ENCODE peak calls at places on chromosomes 1 and 21, in four cellular contexts. L is cardiac fibroblast, C is T-helper 2 cell, T is HT1080. A is an unnamed sample.

GRCh38 chr21:45255381-45256020 is 32.2 kb downstream of the POFUT2 start:
- DNase-seq in L (no peak), C (peak; percentile 39), T (no peak), A (no peak)

GRCh38 chr1:234400773-234401172 is 27.5 kb downstream of the COA6 start:
- DNase-seq in L (peak; percentile 4), C (peak; percentile 70), T (no peak), A (no peak)

GRCh38 chr21:15953551-15954116 is 223.9 kb downstream of the USP25 start:
- DNase-seq in L (no peak), C (no peak), T (no peak), A (no peak)

GRCh38 chr1:11180342-11180744 is 8.8 kb upstream of the ANGPTL7 start:
- DNase-seq in L (peak; percentile 60), C (no peak), T (peak; percentile 65), A (no peak)

GRCh38 chr1:39332291-39332690 is 127.8 kb downstream of the MACF1 start:
- DNase-seq in L (peak; percentile 25), C (peak; percentile 16), T (no peak), A (no peak)

GRCh38 chr1:12275370-12275769 is 45.5 kb downstream of the VPS13D start:
- DNase-seq in L (peak; percentile 45), C (peak; percentile 19), T (peak; percentile 39), A (no peak)

GRCh38 chr1:181033799-181034391 is at the start of gene MR1:
- DNase-seq in L (peak; percentile 93), C (peak; percentile 95), T (peak; percentile 90), A (no peak)

GRCh38 chr1:65147424-65148177 is 402 bp upstream of the AK4 start:
- DNase-seq in L (peak; percentile 40), C (peak; percentile 64), T (peak; percentile 32), A (no peak)

GRCh38 chr21:35204850-35205564 is 155.9 kb upstream of the RUNX1 start:
- DNase-seq in L (peak; percentile 92), C (peak; percentile 12), T (no peak), A (no peak)

GRCh38 chr1:246317723-246318359 is 189.2 kb downstream of the SMYD3 start:
- DNase-seq in L (peak; percentile 59), C (no peak), T (peak; percentile 30), A (no peak)

GRCh38 chr1:235101558-235102258 is 26.9 kb downstream of the TOMM20 start:
- DNase-seq in L (peak; percentile 43), C (no peak), T (no peak), A (no peak)

GRCh38 chr1:168454211-168454815 is 89.5 kb downstream of the XCL2 start:
- DNase-seq in L (no peak), C (no peak), T (no peak), A (no peak)

GRCh38 chr1:198258491-198258890 is 101.7 kb downstream of the NEK7 start:
- DNase-seq in L (peak; percentile 92), C (peak; percentile 85), T (peak; percentile 67), A (no peak)

A was measured in T-helper 17 cell.